ENCODE peak calls at places on chromosomes 1 and 21, in four cellular contexts. One of them, this sample, is unnamed.

GRCh38 chr1:63575340-63575826 is 17.8 kb upstream of the PGM1 start:
- DNase-seq in GM12878: no peak
- DNase-seq in K562: no peak
- DNase-seq in IMR-90: peak
- DNase-seq in this sample: no peak

GRCh38 chr1:182169203-182169602 is 107.7 kb upstream of the ZNF648 start:
- DNase-seq in GM12878: no peak
- DNase-seq in K562: no peak
- DNase-seq in IMR-90: no peak
- DNase-seq in this sample: no peak

GRCh38 chr1:236523704-236524141 is at the start of gene LGALS8:
- DNase-seq in GM12878: no peak
- DNase-seq in K562: peak
- DNase-seq in IMR-90: peak
- DNase-seq in this sample: peak

GRCh38 chr1:186605762-186606350 is 74.4 kb downstream of the PTGS2 start:
- DNase-seq in GM12878: no peak
- DNase-seq in K562: no peak
- DNase-seq in IMR-90: peak
- DNase-seq in this sample: peak

GRCh38 chr1:23563003-23563402 is 3.7 kb upstream of the ID3 start:
- DNase-seq in GM12878: no peak
- DNase-seq in K562: no peak
- DNase-seq in IMR-90: no peak
- DNase-seq in this sample: no peak

GRCh38 chr1:215911406-215911968 is 344.4 kb downstream of the KCTD3 start:
- DNase-seq in GM12878: no peak
- DNase-seq in K562: no peak
- DNase-seq in IMR-90: peak
- DNase-seq in this sample: no peak

GRCh38 chr1:47478090-47478489 is 40.2 kb downstream of the FOXD2 start:
- DNase-seq in GM12878: no peak
- DNase-seq in K562: no peak
- DNase-seq in IMR-90: no peak
- DNase-seq in this sample: peak

GRCh38 chr1:239539856-239540255 is 153.5 kb downstream of the CHRM3 start:
- DNase-seq in GM12878: no peak
- DNase-seq in K562: no peak
- DNase-seq in IMR-90: no peak
- DNase-seq in this sample: no peak

GRCh38 chr1:169115891-169116585 is 9.5 kb downstream of the ATP1B1 start:
- DNase-seq in GM12878: peak
- DNase-seq in K562: no peak
- DNase-seq in IMR-90: peak
- DNase-seq in this sample: peak

GRCh38 chr1:114496091-114496490 is 14.9 kb downstream of the TRIM33 start:
- DNase-seq in GM12878: no peak
- DNase-seq in K562: no peak
- DNase-seq in IMR-90: no peak
- DNase-seq in this sample: no peak

GRCh38 chr1:42282024-42282579 is 52.9 kb downstream of the FOXJ3 start:
- DNase-seq in GM12878: no peak
- DNase-seq in K562: no peak
- DNase-seq in IMR-90: peak
- DNase-seq in this sample: no peak

GRCh38 chr21:14480601-14481000 is 65.5 kb downstream of the SAMSN1 start:
- DNase-seq in GM12878: no peak
- DNase-seq in K562: no peak
- DNase-seq in IMR-90: no peak
- DNase-seq in this sample: no peak

GRCh38 chr1:158026641-158027040 is 33.2 kb downstream of the KIRREL1 start:
- DNase-seq in GM12878: no peak
- DNase-seq in K562: no peak
- DNase-seq in IMR-90: peak
- DNase-seq in this sample: no peak

GRCh38 chr1:37298769-37299168 is 175.6 kb upstream of the ZC3H12A start:
- DNase-seq in GM12878: no peak
- DNase-seq in K562: no peak
- DNase-seq in IMR-90: no peak
- DNase-seq in this sample: no peak

GRCh38 chr21:25097648-25098047 is 509.6 kb downstream of the MRPL39 start:
- DNase-seq in GM12878: no peak
- DNase-seq in K562: no peak
- DNase-seq in IMR-90: no peak
- DNase-seq in this sample: no peak

GRCh38 chr1:117656202-117656641 is 50.4 kb downstream of the TENT5C start:
- DNase-seq in GM12878: peak
- DNase-seq in K562: peak
- DNase-seq in IMR-90: no peak
- DNase-seq in this sample: no peak

GRCh38 chr1:51421961-51422360 is 91.6 kb upstream of the TTC39A start:
- DNase-seq in GM12878: no peak
- DNase-seq in K562: peak
- DNase-seq in IMR-90: peak
- DNase-seq in this sample: peak

GRCh38 chr1:228809621-228810313 is 74.5 kb downstream of the RHOU start:
- DNase-seq in GM12878: no peak
- DNase-seq in K562: no peak
- DNase-seq in IMR-90: no peak
- DNase-seq in this sample: peak

GRCh38 chr21:31161157-31161556 is 122.9 kb upstream of the KRTAP19-8 start:
- DNase-seq in GM12878: no peak
- DNase-seq in K562: no peak
- DNase-seq in IMR-90: peak
- DNase-seq in this sample: no peak

GRCh38 chr1:59397459-59397858 is 100.6 kb downstream of the FGGY start:
- DNase-seq in GM12878: no peak
- DNase-seq in K562: no peak
- DNase-seq in IMR-90: no peak
- DNase-seq in this sample: no peak

GRCh38 chr1:31423418-31423947 is 10.5 kb downstream of the SERINC2 start:
- DNase-seq in GM12878: peak
- DNase-seq in K562: no peak
- DNase-seq in IMR-90: no peak
- DNase-seq in this sample: no peak

GRCh38 chr21:44987886-44988606 is 48.2 kb downstream of the SLX9 start:
- DNase-seq in GM12878: no peak
- DNase-seq in K562: no peak
- DNase-seq in IMR-90: no peak
- DNase-seq in this sample: no peak

GRCh38 chr21:39625211-39625895 is 12.6 kb downstream of the B3GALT5 start:
- DNase-seq in GM12878: no peak
- DNase-seq in K562: no peak
- DNase-seq in IMR-90: no peak
- DNase-seq in this sample: no peak

GRCh38 chr1:65514083-65514482 is 93.6 kb downstream of the LEPR start:
- DNase-seq in GM12878: no peak
- DNase-seq in K562: no peak
- DNase-seq in IMR-90: peak
- DNase-seq in this sample: peak

GRCh38 chr1:183180213-183180612 is 5.9 kb upstream of the LAMC2 start:
- DNase-seq in GM12878: peak
- DNase-seq in K562: no peak
- DNase-seq in IMR-90: peak
- DNase-seq in this sample: peak

GRCh38 chr21:39834543-39834942 is 32.7 kb upstream of the PCP4 start:
- DNase-seq in GM12878: no peak
- DNase-seq in K562: no peak
- DNase-seq in IMR-90: no peak
- DNase-seq in this sample: no peak

GRCh38 chr1:224533517-224533916 is 82.6 kb upstream of the CNIH3 start:
- DNase-seq in GM12878: no peak
- DNase-seq in K562: no peak
- DNase-seq in IMR-90: no peak
- DNase-seq in this sample: no peak

GRCh38 chr1:185719021-185719420 is 15.2 kb upstream of the HMCN1 start:
- DNase-seq in GM12878: no peak
- DNase-seq in K562: no peak
- DNase-seq in IMR-90: peak
- DNase-seq in this sample: peak

GRCh38 chr1:205598841-205599666 is 32.8 kb downstream of the ELK4 start:
- DNase-seq in GM12878: no peak
- DNase-seq in K562: no peak
- DNase-seq in IMR-90: peak
- DNase-seq in this sample: no peak

GRCh38 chr1:50048791-50049190 is 25.0 kb upstream of the AGBL4 start:
- DNase-seq in GM12878: no peak
- DNase-seq in K562: no peak
- DNase-seq in IMR-90: no peak
- DNase-seq in this sample: no peak

GRCh38 chr1:50047916-50048694 is 24.4 kb upstream of the AGBL4 start:
- DNase-seq in GM12878: no peak
- DNase-seq in K562: no peak
- DNase-seq in IMR-90: no peak
- DNase-seq in this sample: no peak
- TF ChIP-seq CTCF in GM12878: no peak
- TF ChIP-seq CTCF in K562: no peak
- TF ChIP-seq CTCF in IMR-90: no peak
- TF ChIP-seq CTCF in this sample: peak

GRCh38 chr1:201254625-201255469 is 28.5 kb upstream of the PKP1 start:
- DNase-seq in GM12878: no peak
- DNase-seq in K562: peak
- DNase-seq in IMR-90: no peak
- DNase-seq in this sample: peak
- TF ChIP-seq ELK1 in GM12878: no peak
- TF ChIP-seq ELK1 in K562: no peak
- TF ChIP-seq ELK1 in IMR-90: no peak
- TF ChIP-seq ELK1 in this sample: no peak

GRCh38 chr1:167605576-167605975 is 24.5 kb upstream of the RCSD1 start:
- DNase-seq in GM12878: no peak
- DNase-seq in K562: no peak
- DNase-seq in IMR-90: no peak
- DNase-seq in this sample: no peak

GRCh38 chr1:167602840-167603239 is 27.2 kb upstream of the RCSD1 start:
- DNase-seq in GM12878: no peak
- DNase-seq in K562: no peak
- DNase-seq in IMR-90: no peak
- DNase-seq in this sample: no peak

GRCh38 chr1:167601442-167602380 is 28.3 kb upstream of the RCSD1 start:
- DNase-seq in GM12878: no peak
- DNase-seq in K562: peak
- DNase-seq in IMR-90: no peak
- DNase-seq in this sample: no peak

GRCh38 chr1:167594827-167595226 is 35.2 kb upstream of the RCSD1 start:
- DNase-seq in GM12878: no peak
- DNase-seq in K562: no peak
- DNase-seq in IMR-90: no peak
- DNase-seq in this sample: no peak

DNA sequence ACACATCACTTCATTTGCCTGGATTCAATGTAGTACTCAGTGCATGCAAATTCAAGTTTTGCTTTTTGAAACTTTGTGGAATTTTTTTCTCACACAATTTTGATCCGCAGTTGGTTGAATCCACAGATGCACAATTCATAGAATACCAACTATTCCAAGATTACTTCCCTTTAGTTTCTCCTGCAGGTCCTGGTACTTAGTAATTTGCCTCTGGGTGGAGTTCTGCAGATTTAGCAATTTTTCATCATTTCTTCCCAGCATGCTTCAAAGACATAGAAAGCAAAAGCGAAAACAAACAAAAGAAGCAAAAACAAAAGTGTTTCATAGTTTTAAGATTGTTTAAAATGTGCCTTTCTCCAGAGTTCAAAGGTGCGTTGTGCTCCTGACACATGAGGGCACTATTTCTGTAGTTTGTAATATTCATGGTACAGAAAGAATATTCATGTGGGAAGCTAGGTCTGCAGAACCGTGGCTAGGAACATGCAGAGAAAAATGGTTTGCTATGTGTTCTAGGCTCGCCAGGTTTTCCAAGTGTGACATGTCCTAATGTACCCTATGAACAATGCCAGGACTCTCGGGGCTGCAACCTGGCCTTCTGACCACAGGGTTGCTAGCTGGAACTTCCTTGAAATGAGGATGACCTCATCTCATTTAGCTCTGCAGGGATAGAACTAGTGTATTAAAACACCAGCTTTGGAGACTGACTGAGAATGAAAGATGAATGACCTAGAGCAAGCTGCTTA is 30.0 kb upstream of the RCSD1 start:
- DNase-seq in GM12878: peak
- DNase-seq in K562: peak
- DNase-seq in IMR-90: peak
- DNase-seq in this sample: no peak
- TF ChIP-seq CTCF in GM12878: peak
- TF ChIP-seq CTCF in K562: peak
- TF ChIP-seq CTCF in IMR-90: peak
- TF ChIP-seq CTCF in this sample: peak

GRCh38 chr1:112715264-112716053 is at the start of gene PPM1J:
- DNase-seq in GM12878: peak
- DNase-seq in K562: peak
- DNase-seq in IMR-90: peak
- DNase-seq in this sample: peak

GRCh38 chr1:112716133-112716720 is 1.1 kb upstream of the PPM1J start:
- DNase-seq in GM12878: no peak
- DNase-seq in K562: peak
- DNase-seq in IMR-90: peak
- DNase-seq in this sample: peak

GRCh38 chr1:112713466-112714312 is 1.4 kb downstream of the PPM1J start:
- DNase-seq in GM12878: no peak
- DNase-seq in K562: no peak
- DNase-seq in IMR-90: no peak
- DNase-seq in this sample: no peak

GRCh38 chr1:112712701-112713128 is 2.4 kb downstream of the PPM1J start:
- DNase-seq in GM12878: no peak
- DNase-seq in K562: no peak
- DNase-seq in IMR-90: no peak
- DNase-seq in this sample: no peak

DNA sequence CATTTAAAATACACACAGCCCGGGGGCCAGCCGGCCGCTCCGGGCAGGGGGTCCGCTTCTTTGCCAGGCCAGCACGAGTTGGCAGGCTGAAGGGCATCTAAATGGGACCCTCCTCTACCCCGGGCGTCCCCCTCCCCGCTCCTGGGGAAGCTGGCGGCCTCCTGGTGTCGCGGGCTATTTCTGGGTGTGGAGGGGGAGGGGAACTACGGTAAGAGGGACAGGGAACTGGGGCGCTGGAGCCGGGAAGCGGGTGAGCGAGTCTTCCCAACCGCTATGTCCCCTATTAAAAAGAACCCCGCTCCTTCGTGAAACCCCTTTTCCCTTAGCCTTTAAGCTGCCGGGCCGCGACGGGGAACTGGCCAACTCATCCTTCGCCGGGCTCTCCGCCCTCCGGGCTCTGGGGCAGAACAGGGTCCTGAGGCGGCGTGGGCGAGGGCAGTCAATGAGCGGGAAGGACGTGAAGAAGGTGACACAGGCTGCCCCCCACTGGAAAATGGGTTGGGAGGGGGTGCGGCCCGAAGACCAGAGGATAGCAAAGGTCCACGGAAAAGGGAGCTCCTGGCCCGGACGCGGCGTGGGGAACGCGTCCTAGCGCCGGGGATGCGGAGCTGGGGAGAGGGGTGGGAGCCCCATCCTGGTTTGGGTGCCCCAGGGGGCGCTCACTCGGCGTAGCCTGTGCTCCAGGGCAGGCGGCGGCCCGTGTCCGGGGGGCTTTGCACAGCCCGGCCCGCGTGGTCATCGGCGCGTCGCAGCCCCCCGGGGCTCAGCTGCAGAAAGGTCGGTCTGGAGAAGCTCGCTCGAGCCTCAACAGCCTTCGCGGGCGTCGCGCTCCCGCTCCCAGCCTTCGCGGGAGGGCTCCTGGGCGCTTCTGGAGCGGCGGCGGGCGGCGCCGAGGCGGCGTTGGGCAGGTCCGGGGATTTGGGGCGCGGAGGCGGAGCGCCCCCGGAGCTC is 544 bp downstream of the PPM1J start:
- DNase-seq in GM12878: no peak
- DNase-seq in K562: peak
- DNase-seq in IMR-90: no peak
- DNase-seq in this sample: no peak
- TF ChIP-seq ELK1 in GM12878: no peak
- TF ChIP-seq ELK1 in K562: no peak
- TF ChIP-seq ELK1 in IMR-90: no peak
- TF ChIP-seq ELK1 in this sample: no peak